ENCODE peak calls at places on chromosomes 1 and 21, in seven cellular contexts. J is NT2/D1; P is iris pigment epithelial cell; O is T-cell; H is stimulated activated CD8-positive, alpha-beta memory T cell treated with anti-CD3 and anti-CD28 coated beads, Interleukin-15, amount 100 ng/mL, for 4 hours; G is stimulated activated naive CD8-positive, alpha-beta T cell treated with anti-CD3 and anti-CD28 coated beads, Interleukin-15, Interleukin-2, amounts not matched to agents 100 U/mL and 50 U/mL, for 24 hours; M is fibroblast of lung. Q is an unnamed sample.
A peak's percentile ranks its signal among the peaks of the same experiment; 100 is the strongest.

GRCh38 chr21:44279621-44280260 is 5.9 kb upstream of the AIRE start:
- DNase-seq in O (no peak), G (no peak), P (no peak), M (no peak), H (no peak), J (no peak), Q (no peak)

GRCh38 chr21:34770581-34770980 is 101.8 kb downstream of the CLIC6 start:
- DNase-seq in G (no peak), J (no peak), H (no peak), O (no peak), P (no peak), M (peak; percentile 62), Q (no peak)

GRCh38 chr1:162475089-162475488 is 22.5 kb upstream of the UHMK1 start:
- DNase-seq in O (no peak), M (no peak), H (no peak), J (no peak), P (no peak), G (no peak), Q (no peak)

GRCh38 chr1:196178083-196178635 is 430.1 kb downstream of the KCNT2 start:
- DNase-seq in G (no peak), J (no peak), M (peak; percentile 41), H (no peak), P (no peak), O (no peak), Q (no peak)

GRCh38 chr1:245183429-245183828 is 28.6 kb downstream of the KIF26B start:
- DNase-seq in P (no peak), J (no peak), M (no peak), O (no peak), H (no peak), G (no peak), Q (no peak)

GRCh38 chr1:66217021-66217420 is 316.9 kb upstream of the SGIP1 start:
- DNase-seq in G (no peak), M (peak; percentile 90), O (no peak), J (no peak), P (peak; percentile 14), H (no peak), Q (no peak)

GRCh38 chr1:145720556-145720877 is 1.2 kb downstream of the CD160 start:
- DNase-seq in J (no peak), P (peak; percentile 67), G (no peak), M (peak; percentile 84), O (no peak), H (no peak), Q (no peak)

GRCh38 chr1:50268049-50268448 is 155.2 kb downstream of the DMRTA2 start:
- DNase-seq in P (no peak), H (no peak), O (no peak), M (no peak), G (no peak), J (peak; percentile 57), Q (no peak)

GRCh38 chr21:43654806-43655489 is 4.3 kb downstream of the HSF2BP start:
- DNase-seq in H (no peak), M (peak; percentile 53), G (no peak), J (no peak), P (peak; percentile 54), O (no peak), Q (no peak)